ENCODE peak calls at places on chromosomes 2 and 18, in six cellular contexts. T is COR-L47; R is Caki2; B is neural crest cell; L is IMR-90; A is stimulated activated CD8-positive, alpha-beta memory T cell treated with anti-CD3 and anti-CD28 coated beads, Interleukin-2, amount 100 ng/mL, for 48 hours. S is an unnamed sample.
A peak's percentile ranks its signal among the peaks of the same experiment; 100 is the strongest.

GRCh38 chr2:28735511-28735910 is 16.1 kb upstream of the PPP1CB start:
- DNase-seq in T (no peak), R (no peak), B (no peak), L (no peak), A (no peak), S (no peak)

GRCh38 chr2:165901595-165901994 is 52.0 kb downstream of the TTC21B start:
- DNase-seq in T (no peak), R (no peak), B (no peak), L (no peak), A (no peak), S (no peak)

GRCh38 chr2:85730686-85731085 is 23.1 kb upstream of the ATOH8 start:
- DNase-seq in T (no peak), R (no peak), B (no peak), L (no peak), A (no peak), S (no peak)

GRCh38 chr18:58338961-58339722 is 289.7 kb downstream of the ALPK2 start:
- DNase-seq in T (peak; percentile 67), R (no peak), B (peak; percentile 38), L (peak; percentile 56), A (no peak), S (peak; percentile 36)

GRCh38 chr2:157837851-157838441 is 38.2 kb downstream of the ACVR1 start:
- DNase-seq in T (no peak), R (no peak), B (no peak), L (peak; percentile 67), A (no peak), S (peak; percentile 28)

GRCh38 chr2:62178741-62179271 is 17.1 kb upstream of the B3GNT2 start:
- DNase-seq in T (no peak), R (no peak), B (no peak), L (peak; percentile 24), A (no peak), S (no peak)

GRCh38 chr2:46561731-46562450 is 82.5 kb downstream of the TMEM247 start:
- DNase-seq in T (no peak), R (no peak), B (no peak), L (no peak), A (no peak), S (no peak)

GRCh38 chr2:197573608-197574007 is 57.7 kb downstream of the MOB4 start:
- DNase-seq in T (no peak), R (no peak), B (no peak), L (no peak), A (no peak), S (no peak)

GRCh38 chr2:134413430-134413829 is 159.6 kb downstream of the MGAT5 start:
- DNase-seq in T (no peak), R (no peak), B (no peak), L (peak; percentile 78), A (no peak), S (no peak)

GRCh38 chr2:145016711-145017110 is 496.8 kb upstream of the ZEB2 start:
- DNase-seq in T (peak; percentile 53), R (no peak), B (no peak), L (no peak), A (no peak), S (no peak)

GRCh38 chr2:12270876-12271588 is 445.7 kb upstream of the TRIB2 start:
- DNase-seq in T (no peak), R (no peak), B (no peak), L (no peak), A (no peak), S (no peak)

GRCh38 chr2:234267534-234267933 is 217.0 kb downstream of the SPP2 start:
- DNase-seq in T (no peak), R (no peak), B (no peak), L (no peak), A (no peak), S (no peak)

GRCh38 chr2:114022360-114023085 is 132.6 kb downstream of the ACTR3 start:
- DNase-seq in T (no peak), R (peak; percentile 82), B (no peak), L (peak; percentile 90), A (no peak), S (peak; percentile 74)

GRCh38 chr2:234447963-234448362 is 48.9 kb downstream of the ARL4C start:
- DNase-seq in T (no peak), R (no peak), B (no peak), L (no peak), A (no peak), S (no peak)

GRCh38 chr2:240429872-240430491 is 5.5 kb upstream of the GPC1 start:
- DNase-seq in T (no peak), R (no peak), B (no peak), L (no peak), A (no peak), S (no peak)

GRCh38 chr2:217277646-217278048 is 417.8 kb upstream of the TNP1 start:
- DNase-seq in T (no peak), R (peak; percentile 11), B (no peak), L (peak; percentile 100), A (no peak), S (peak; percentile 99)

GRCh38 chr2:128444044-128444771 is 125.5 kb upstream of the HS6ST1 start:
- DNase-seq in T (no peak), R (no peak), B (no peak), L (no peak), A (no peak), S (no peak)

GRCh38 chr2:70767699-70768584 is at the start of gene ADD2:
- DNase-seq in T (peak; percentile 66), R (peak; percentile 55), B (peak; percentile 61), L (peak; percentile 1), A (no peak), S (peak; percentile 41)

GRCh38 chr2:123916512-123916911 is 108.6 kb upstream of the CNTNAP5 start:
- DNase-seq in T (no peak), R (no peak), B (no peak), L (no peak), A (no peak), S (no peak)

GRCh38 chr2:67108231-67108630 is 288.9 kb upstream of the ETAA1 start:
- DNase-seq in T (peak; percentile 89), R (no peak), B (no peak), L (no peak), A (no peak), S (no peak)

GRCh38 chr2:143284087-143284675 is 155.0 kb downstream of the ARHGAP15 start:
- DNase-seq in T (no peak), R (no peak), B (no peak), L (peak; percentile 50), A (no peak), S (peak; percentile 48)

GRCh38 chr2:25377822-25378421 is 36.2 kb upstream of the DNMT3A start:
- DNase-seq in T (no peak), R (no peak), B (no peak), L (no peak), A (no peak), S (no peak)

GRCh38 chr2:70959851-70960832 is 18.3 kb upstream of the ANKRD53 start:
- DNase-seq in T (no peak), R (no peak), B (no peak), L (no peak), A (no peak), S (no peak)

GRCh38 chr2:119486196-119486827 is 38.0 kb downstream of the SCTR start:
- DNase-seq in T (no peak), R (peak; percentile 50), B (no peak), L (no peak), A (no peak), S (no peak)

GRCh38 chr18:59742325-59743111 is 45.3 kb upstream of the CCBE1 start:
- DNase-seq in T (no peak), R (no peak), B (no peak), L (peak; percentile 62), A (no peak), S (peak; percentile 79)

GRCh38 chr2:33210626-33211025 is 263.9 kb downstream of the LTBP1 start:
- DNase-seq in T (no peak), R (peak; percentile 53), B (no peak), L (peak; percentile 99), A (no peak), S (peak; percentile 93)